ENCODE peak calls at places on chromosomes 4 and X, in five cellular contexts. T is mesendoderm, U is neuronal stem cell, N is IMR-90, L is mesenchymal stem cell. M is an unnamed sample.
A peak's percentile ranks its signal among the peaks of the same experiment; 100 is the strongest.

GRCh38 chr4:74772783-74773182 is 21.5 kb downstream of the BTC start:
- DNase-seq in T (no peak), U (no peak), L (no peak), N (no peak), M (peak; percentile 40)

GRCh38 chrX:53088136-53088974 is 5.6 kb upstream of the KANTR start:
- DNase-seq in N (peak; percentile 78), T (peak; percentile 89), L (peak; percentile 83), U (no peak), M (peak; percentile 88)

GRCh38 chrX:15579778-15580747 is 20.7 kb downstream of the ACE2 start:
- DNase-seq in N (peak; percentile 4), U (no peak), T (peak; percentile 16), L (peak; percentile 1), M (no peak)

GRCh38 chr4:79281577-79282359 is 44.1 kb downstream of the NAA11 start:
- DNase-seq in T (peak; percentile 41), N (no peak), L (peak; percentile 19), U (peak; percentile 79), M (peak; percentile 26)

GRCh38 chr4:153223935-153224334 is 19.7 kb downstream of the TRIM2 start:
- DNase-seq in U (no peak), N (peak; percentile 46), L (peak; percentile 32), T (peak; percentile 40), M (no peak)

GRCh38 chr4:53653484-53654053 is 62.3 kb upstream of the LNX1 start:
- DNase-seq in U (no peak), L (peak; percentile 29), T (peak; percentile 31), N (peak; percentile 5), M (no peak)

GRCh38 chr4:17111959-17112659 is 213.7 kb upstream of the LDB2 start:
- DNase-seq in U (peak; percentile 31), N (no peak), L (no peak), T (peak; percentile 76), M (peak; percentile 63)

GRCh38 chr4:124118061-124118460 is 594.5 kb downstream of the ANKRD50 start:
- DNase-seq in N (no peak), T (no peak), U (no peak), L (no peak), M (no peak)

GRCh38 chr4:86586160-86586572 is 7.9 kb upstream of the PTPN13 start:
- DNase-seq in L (no peak), T (peak; percentile 72), U (no peak), N (no peak), M (no peak)

GRCh38 chr4:20431422-20432014 is 179.8 kb downstream of the SLIT2 start:
- DNase-seq in N (no peak), T (peak; percentile 54), L (no peak), U (no peak), M (no peak)

GRCh38 chr4:155570661-155571060 is 96.0 kb upstream of the GUCY1A1 start:
- DNase-seq in L (no peak), U (no peak), T (no peak), N (no peak), M (no peak)

GRCh38 chrX:68634649-68635227 is 12.7 kb upstream of the STARD8 start:
- DNase-seq in U (no peak), L (no peak), T (no peak), N (peak; percentile 26), M (no peak)

GRCh38 chr4:74166135-74166534 is 8.2 kb downstream of the MTHFD2L start:
- DNase-seq in U (no peak), N (no peak), T (no peak), L (no peak), M (no peak)

GRCh38 chr4:55346851-55347255 is 811 bp downstream of the SRD5A3 start:
- DNase-seq in N (no peak), U (no peak), L (no peak), T (no peak), M (no peak)

GRCh38 chrX:143873343-143873742 is 10.5 kb upstream of the UBE2NL start:
- DNase-seq in T (no peak), N (no peak), U (no peak), L (no peak), M (no peak)

GRCh38 chr4:82268050-82268825 is 105.6 kb downstream of the HNRNPD start:
- DNase-seq in L (peak; percentile 60), T (peak; percentile 85), U (peak; percentile 60), N (peak; percentile 50), M (peak; percentile 70)

GRCh38 chrX:134898450-134898849 is 92.3 kb upstream of the SMIM10 start:
- DNase-seq in L (peak; percentile 4), T (no peak), U (no peak), N (peak; percentile 45), M (no peak)

DNA sequence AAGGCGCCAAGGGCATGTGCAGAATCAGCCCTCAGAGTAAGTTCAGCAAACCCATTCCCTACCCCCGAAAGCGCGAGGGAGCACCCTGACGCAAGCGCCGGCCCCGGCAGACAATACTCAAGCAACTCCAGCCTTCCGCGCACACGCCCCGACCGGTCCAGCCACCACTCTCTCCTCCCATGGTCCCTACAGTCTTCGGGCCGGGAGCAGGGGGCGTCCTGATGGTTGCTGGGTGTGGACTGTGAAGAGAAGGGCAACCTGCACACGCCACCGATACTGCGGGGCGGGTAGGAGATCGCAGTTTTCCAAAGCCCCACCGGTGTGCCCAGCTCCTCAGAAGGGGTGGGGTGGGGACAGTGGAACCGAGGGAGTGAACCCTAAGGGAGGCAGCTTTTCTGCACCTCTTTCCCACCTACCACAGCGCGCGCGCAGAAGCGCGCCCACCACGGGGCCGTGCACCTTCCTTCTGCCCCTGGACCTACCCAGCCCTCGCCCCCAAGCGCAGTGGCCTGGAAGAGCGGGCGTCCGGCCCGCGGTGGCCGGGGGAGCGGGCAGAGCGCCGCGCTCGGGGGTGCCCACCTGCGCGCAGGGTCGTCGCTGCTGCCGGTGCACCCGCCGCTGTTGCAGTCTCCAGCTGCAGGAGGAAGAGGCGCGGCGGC is 650.2 kb upstream of the DIPK2B start:
- DNase-seq in N (peak; percentile 28), U (no peak), T (peak; percentile 72), L (peak; percentile 51), M (peak; percentile 30)
- H2BK120ac ChIP-seq in N (peak overlapping the region; percentile 79), U (no peak overlapping the region), T (no peak overlapping the region), L (no peak overlapping the region), M (no peak overlapping the region)

DNA sequence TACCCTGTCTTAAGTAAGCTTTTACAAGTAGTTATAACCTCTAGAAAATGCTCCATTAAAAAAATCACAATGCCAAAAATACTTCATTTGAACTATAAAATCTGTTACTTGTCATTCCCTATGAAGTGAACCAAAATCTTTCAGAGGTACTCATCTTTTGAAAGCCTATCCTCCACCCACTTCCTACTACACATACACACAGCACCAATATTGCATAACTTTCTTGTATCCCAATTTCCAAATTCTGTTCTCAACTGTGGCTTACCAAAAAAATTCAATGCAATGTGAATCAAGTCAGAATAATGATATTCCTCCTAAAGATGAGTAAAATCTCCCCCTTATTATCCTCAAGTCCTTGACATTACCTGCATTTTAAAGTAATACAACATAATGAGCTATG is 15.9 kb downstream of the DHX15 start:
- DNase-seq in U (no peak), T (no peak), N (no peak), L (no peak), M (no peak)
- H3K4me1 ChIP-seq in U (peaks cover 2% of the 10 kb centered on the region), T (no peaks in the 10 kb centered on the region), N (peaks cover 2% of the 10 kb centered on the region), L (peaks cover 1% of the 10 kb centered on the region), M (no peaks in the 10 kb centered on the region)

GRCh38 chr4:113539408-113539807 is 222.1 kb downstream of the CAMK2D start:
- DNase-seq in N (peak; percentile 91), L (peak; percentile 44), T (no peak), U (no peak), M (no peak)
- H3K18ac ChIP-seq in N (no peak overlapping the region), L (no peak overlapping the region), T (no peak overlapping the region), U (no peak overlapping the region), M (no peak overlapping the region)

GRCh38 chr4:139154952-139155557 is 22.0 kb downstream of the ELF2 start:
- DNase-seq in U (no peak), N (no peak), L (no peak), T (no peak), M (no peak)
- H2BK120ac ChIP-seq in U (no peak overlapping the region), N (no peak overlapping the region), L (no peak overlapping the region), T (peak overlapping the region; percentile 96), M (no peak overlapping the region)

GRCh38 chr4:176789955-176790354 is 2.8 kb downstream of the VEGFC start:
- DNase-seq in T (peak; percentile 51), L (peak; percentile 76), N (peak; percentile 81), U (no peak), M (no peak)
- H3K4me1 ChIP-seq in T (no peaks in the 10 kb centered on the region), L (peaks cover 5% of the 10 kb centered on the region), N (peaks cover 25% of the 10 kb centered on the region), U (no peaks in the 10 kb centered on the region), M (no peaks in the 10 kb centered on the region)

GRCh38 chr4:16031554-16032381 is 52.1 kb downstream of the PROM1 start:
- DNase-seq in N (no peak), U (no peak), L (no peak), T (peak; percentile 75), M (no peak)
- H3K18ac ChIP-seq in N (peak overlapping the region; percentile 75), U (no peak overlapping the region), L (no peak overlapping the region), T (peak overlapping the region; percentile 18), M (no peak overlapping the region)

DNA sequence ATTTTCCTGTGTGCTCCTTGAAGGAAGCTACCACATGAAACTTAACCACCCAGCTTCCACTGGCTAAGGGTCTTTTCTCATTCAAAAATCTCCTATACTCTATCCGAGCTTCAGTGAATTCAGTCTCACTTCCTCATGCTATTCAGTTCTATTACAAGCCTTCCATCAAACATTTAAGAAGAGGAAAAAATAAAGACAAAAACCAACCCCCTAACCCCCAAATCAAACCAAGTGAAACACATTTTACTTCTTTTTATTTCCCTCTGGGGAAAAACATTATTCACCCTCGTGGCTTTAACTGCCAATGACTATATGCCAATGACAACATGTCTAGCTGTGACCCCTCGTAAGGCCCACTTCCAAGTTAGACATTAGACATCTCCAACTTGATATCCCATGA is 16.2 kb upstream of the WDR19 start:
- DNase-seq in N (no peak), T (no peak), U (no peak), L (no peak), M (no peak)
- H2BK120ac ChIP-seq in N (no peak overlapping the region), T (no peak overlapping the region), U (no peak overlapping the region), L (no peak overlapping the region), M (no peak overlapping the region)

GRCh38 chr4:76690091-76690905 is 207.6 kb downstream of the SOWAHB start:
- DNase-seq in L (peak; percentile 53), U (no peak), N (peak; percentile 24), T (peak; percentile 51), M (no peak)
- H3K4me1 ChIP-seq in L (peaks cover 2% of the 10 kb centered on the region), U (peaks cover 21% of the 10 kb centered on the region), N (peaks cover 12% of the 10 kb centered on the region), T (peaks cover 8% of the 10 kb centered on the region), M (peaks cover 9% of the 10 kb centered on the region)

GRCh38 chrX:40950546-40950945 is 134.7 kb upstream of the USP9X start:
- DNase-seq in N (no peak), U (no peak), T (peak; percentile 7), L (no peak), M (peak; percentile 80)
- H3K18ac ChIP-seq in N (no peak overlapping the region), U (no peak overlapping the region), T (no peak overlapping the region), L (no peak overlapping the region), M (peak overlapping the region; percentile 92)

DNA sequence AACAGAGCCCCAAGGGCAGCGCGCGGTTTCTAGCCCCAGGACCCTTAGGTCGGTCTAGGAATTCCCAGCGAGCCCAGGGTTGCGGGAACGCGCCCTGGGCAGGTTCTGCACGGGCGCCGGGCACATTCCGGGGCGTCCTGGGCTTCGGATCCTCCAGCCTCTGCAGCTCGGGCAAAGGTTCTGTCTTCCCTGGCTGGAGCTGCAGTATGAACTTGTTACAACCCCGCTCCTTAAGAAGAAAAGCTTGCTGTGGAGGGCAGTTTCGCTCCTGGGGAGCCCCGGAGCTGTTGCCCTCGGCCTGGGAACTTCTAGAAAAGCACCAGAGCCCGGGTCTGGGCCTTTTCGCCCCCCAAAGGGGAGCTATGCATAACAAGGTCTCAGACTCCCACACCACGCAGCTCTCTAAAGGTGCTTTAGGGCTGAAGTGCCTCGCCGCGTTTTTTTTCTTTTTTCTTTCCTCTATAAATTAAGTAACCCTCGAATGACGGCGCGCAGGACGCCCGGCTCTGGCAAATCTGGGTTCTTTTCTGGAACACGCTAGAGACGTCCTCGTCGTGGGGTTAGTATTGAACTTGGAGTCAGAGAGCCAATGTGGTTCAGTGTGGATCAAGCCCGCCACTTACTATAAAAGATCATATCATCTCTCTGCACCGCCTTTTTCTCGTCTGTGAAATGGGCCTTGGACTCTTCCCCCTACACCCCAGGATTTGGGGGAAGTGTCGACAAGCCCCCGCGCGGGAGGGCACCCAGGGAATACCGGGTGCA is 5.7 kb downstream of the MSX1 start:
- DNase-seq in T (peak; percentile 50), L (no peak), U (no peak), N (no peak), M (no peak)
- H2BK120ac ChIP-seq in T (no peak overlapping the region), L (no peak overlapping the region), U (no peak overlapping the region), N (no peak overlapping the region), M (no peak overlapping the region)

M was measured in H9.